ENCODE peak calls at places on chromosomes 6 and 20, in nine cellular contexts. F is germinal center; T is activated T-cell treated with anti-CD3 and anti-CD28 coated beads for 48 hours; P is T follicular helper cell; L is iris pigment epithelial cell; Y is EH; C is effector memory CD8-positive, alpha-beta T cell; J is GM12891; E is ELF-1. O is an unnamed sample.

GRCh38 chr6:148835920-148836441 is 89.2 kb downstream of the UST start:
- DNase-seq in P (no peak), Y (peak), J (no peak), C (no peak), T (peak), L (peak), F (peak), E (no peak), O (no peak)

GRCh38 chr6:163355471-163355991 is 59.0 kb upstream of the QKI start:
- DNase-seq in L (peak), J (no peak), T (no peak), E (peak), P (no peak), C (no peak), F (peak), Y (peak), O (no peak)

GRCh38 chr20:23293689-23294088 is 56.9 kb upstream of the NXT1 start:
- DNase-seq in C (no peak), T (no peak), J (no peak), P (no peak), Y (no peak), F (no peak), L (no peak), E (no peak), O (no peak)

GRCh38 chr6:73712536-73712935 is 16.5 kb downstream of the CD109 start:
- DNase-seq in T (no peak), C (no peak), Y (no peak), F (no peak), E (no peak), L (peak), J (no peak), P (no peak), O (no peak)

GRCh38 chr20:36065427-36065998 is 89.0 kb upstream of the EPB41L1 start:
- DNase-seq in E (no peak), P (no peak), Y (no peak), C (no peak), J (no peak), L (no peak), F (no peak), T (no peak), O (no peak)

GRCh38 chr6:143583542-143584330 is 72.2 kb upstream of the FUCA2 start:
- DNase-seq in L (peak), T (no peak), C (no peak), Y (peak), P (no peak), E (no peak), J (no peak), F (no peak), O (no peak)

GRCh38 chr6:27148404-27148795 is 99.1 kb upstream of the PRSS16 start:
- DNase-seq in P (no peak), C (no peak), E (no peak), J (no peak), Y (no peak), L (no peak), T (no peak), F (no peak), O (no peak)

GRCh38 chr6:121008553-121008952 is 325.7 kb downstream of the TBC1D32 start:
- DNase-seq in Y (no peak), C (no peak), T (no peak), E (no peak), F (no peak), L (peak), P (no peak), J (no peak), O (no peak)

GRCh38 chr6:31575335-31575901 is at the start of gene TNF:
- DNase-seq in F (peak), T (peak), L (no peak), C (peak), J (peak), E (peak), Y (no peak), P (peak), O (no peak)

GRCh38 chr6:37396571-37397185 is 36.3 kb upstream of the CMTR1 start:
- DNase-seq in J (no peak), L (peak), F (no peak), T (no peak), Y (peak), E (no peak), P (no peak), C (no peak), O (no peak)

GRCh38 chr20:46731770-46732169 is 22.3 kb downstream of the SLC2A10 start:
- DNase-seq in T (no peak), F (no peak), J (no peak), C (no peak), L (no peak), Y (no peak), P (no peak), E (no peak), O (no peak)

O was measured in GM19239.